ENCODE peak calls at places on chromosome 3, in eight cellular contexts. V, K, E, G, B, S, T and X are unnamed samples.

GRCh38 chr3:126341755-126342150 is 15.5 kb downstream of the KLF15 start:
- DNase-seq in V (no peak), K (peak; percentile 43), E (no peak), G (no peak), B (peak; percentile 15), S (peak; percentile 3), T (no peak), X (no peak)

GRCh38 chr3:119145500-119146167 is at the start of gene TEX55:
- DNase-seq in V (peak; percentile 30), K (no peak), E (no peak), G (no peak), B (no peak), S (peak; percentile 12), T (no peak), X (no peak)

GRCh38 chr3:169150874-169151273 is 512.6 kb downstream of the MECOM start:
- DNase-seq in V (no peak), K (no peak), E (no peak), G (no peak), B (no peak), S (no peak), T (no peak), X (no peak)

GRCh38 chr3:179113903-179114302 is 34.3 kb upstream of the PIK3CA start:
- DNase-seq in V (no peak), K (no peak), E (no peak), G (no peak), B (no peak), S (no peak), T (no peak), X (no peak)

GRCh38 chr3:19947549-19948071 is 713 bp downstream of the RAB5A start:
- DNase-seq in V (peak; percentile 42), K (peak; percentile 74), E (peak; percentile 36), G (peak; percentile 76), B (no peak), S (peak; percentile 54), T (no peak), X (no peak)

GRCh38 chr3:63349583-63350177 is 71.6 kb downstream of the SYNPR start:
- DNase-seq in V (peak; percentile 56), K (no peak), E (peak; percentile 45), G (no peak), B (no peak), S (peak; percentile 56), T (no peak), X (no peak)

GRCh38 chr3:51995346-51996156 is at the start of gene RPL29:
- DNase-seq in V (peak; percentile 87), K (peak; percentile 90), E (peak; percentile 87), G (peak; percentile 97), B (peak; percentile 94), S (peak; percentile 95), T (peak; percentile 88), X (peak; percentile 97)

GRCh38 chr3:124491875-124492274 is 238.4 kb upstream of the UMPS start:
- DNase-seq in V (no peak), K (no peak), E (no peak), G (no peak), B (no peak), S (no peak), T (no peak), X (peak; percentile 50)

GRCh38 chr3:52784021-52784621 is 6.7 kb downstream of the ITIH1 start:
- DNase-seq in V (no peak), K (no peak), E (no peak), G (peak; percentile 54), B (no peak), S (no peak), T (no peak), X (no peak)

GRCh38 chr3:10758304-10759037 is 57.6 kb upstream of the SLC6A11 start:
- DNase-seq in V (peak; percentile 60), K (peak; percentile 64), E (peak; percentile 39), G (no peak), B (peak; percentile 35), S (peak; percentile 29), T (peak; percentile 16), X (no peak)

GRCh38 chr3:19149388-19149787 is 1.1 kb downstream of the KCNH8 start:
- DNase-seq in V (no peak), K (no peak), E (no peak), G (no peak), B (no peak), S (no peak), T (no peak), X (no peak)

GRCh38 chr3:40021338-40021737 is 211.9 kb downstream of the MYRIP start:
- DNase-seq in V (no peak), K (no peak), E (no peak), G (no peak), B (no peak), S (no peak), T (no peak), X (no peak)

GRCh38 chr3:164004205-164004604 is 1074.1 kb downstream of the SI start:
- DNase-seq in V (no peak), K (no peak), E (no peak), G (no peak), B (no peak), S (no peak), T (no peak), X (no peak)

GRCh38 chr3:2150576-2150975 is 51.9 kb downstream of the CNTN4 start:
- DNase-seq in V (no peak), K (no peak), E (no peak), G (no peak), B (no peak), S (no peak), T (no peak), X (no peak)

GRCh38 chr3:56123487-56123886 is 344.8 kb downstream of the ERC2 start:
- DNase-seq in V (no peak), K (no peak), E (no peak), G (no peak), B (no peak), S (no peak), T (no peak), X (no peak)

GRCh38 chr3:78858165-78858564 is 909.6 kb downstream of the ROBO1 start:
- DNase-seq in V (no peak), K (no peak), E (no peak), G (no peak), B (no peak), S (no peak), T (no peak), X (no peak)

GRCh38 chr3:14602006-14602803 is 49.4 kb upstream of the CCDC174 start:
- DNase-seq in V (no peak), K (no peak), E (no peak), G (no peak), B (no peak), S (no peak), T (no peak), X (no peak)
- TF ChIP-seq CTCF in V (peak; percentile 56), K (no peak), E (no peak), G (no peak), B (no peak), S (no peak), T (no peak), X (no peak)

GRCh38 chr3:186790261-186790981 is 7.0 kb downstream of the EIF4A2 start:
- DNase-seq in V (peak; percentile 26), K (no peak), E (no peak), G (no peak), B (no peak), S (no peak), T (no peak), X (no peak)
- TF ChIP-seq POLR2A in V (peak; percentile 57), K (no peak), E (no peak), G (no peak), B (no peak), S (peak; percentile 31), T (peak; percentile 82), X (no peak)

DNA sequence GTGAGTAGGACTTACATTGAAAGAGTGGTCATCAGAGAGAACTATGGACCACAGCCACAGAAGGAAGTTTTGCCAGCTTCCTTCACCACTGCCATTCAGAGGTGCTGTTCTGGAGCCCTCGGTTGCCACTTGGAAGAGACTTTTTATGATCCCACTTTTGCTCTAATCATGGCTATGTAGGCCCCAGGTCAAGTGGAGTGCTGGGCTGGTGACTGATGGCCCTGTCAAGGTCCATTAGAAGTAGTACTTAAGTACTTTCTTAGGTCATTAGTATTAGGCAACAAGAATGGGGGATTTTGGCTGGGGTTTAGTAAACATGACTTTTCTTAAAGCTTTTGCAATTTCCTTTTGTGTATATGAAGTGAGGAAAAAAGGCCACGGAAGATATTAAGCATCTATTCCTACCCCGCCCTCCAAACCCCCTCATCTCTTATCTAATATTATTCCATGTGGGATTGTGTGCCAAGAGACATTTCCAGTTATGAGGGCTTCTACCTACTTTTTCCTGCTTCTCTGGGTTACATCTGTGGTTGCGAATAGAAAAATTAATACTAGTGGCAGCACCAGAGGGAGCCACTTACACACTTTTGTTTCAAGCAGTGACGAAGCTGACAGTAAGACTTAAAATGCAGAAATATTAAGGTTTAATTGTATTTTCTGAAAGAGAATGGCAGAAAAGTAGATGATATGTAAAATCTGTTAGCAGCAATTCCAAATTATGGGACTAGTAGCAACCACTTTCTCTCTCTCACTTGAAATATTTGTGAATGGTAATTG is 13.9 kb downstream of the NLGN1 start:
- DNase-seq in V (peak; percentile 9), K (no peak), E (peak; percentile 25), G (no peak), B (no peak), S (no peak), T (no peak), X (no peak)
- H3K27ac ChIP-seq in V (no peak overlapping the region), K (no peak overlapping the region), E (no peak overlapping the region), G (no peak overlapping the region), B (no peak overlapping the region), S (no peak overlapping the region), T (no peak overlapping the region), X (no peak overlapping the region)

GRCh38 chr3:8152826-8153418 is 348.7 kb upstream of the LMCD1 start:
- DNase-seq in V (no peak), K (no peak), E (no peak), G (no peak), B (no peak), S (no peak), T (no peak), X (peak; percentile 42)
- TF ChIP-seq CTCF in V (no peak), K (no peak), E (no peak), G (no peak), B (no peak), S (no peak), T (no peak), X (no peak)

GRCh38 chr3:48016336-48016973 is at the start of gene MAP4:
- DNase-seq in V (no peak), K (no peak), E (no peak), G (no peak), B (no peak), S (no peak), T (no peak), X (no peak)
- TF ChIP-seq POLR2A in V (no peak), K (no peak), E (no peak), G (no peak), B (no peak), S (no peak), T (no peak), X (no peak)

DNA sequence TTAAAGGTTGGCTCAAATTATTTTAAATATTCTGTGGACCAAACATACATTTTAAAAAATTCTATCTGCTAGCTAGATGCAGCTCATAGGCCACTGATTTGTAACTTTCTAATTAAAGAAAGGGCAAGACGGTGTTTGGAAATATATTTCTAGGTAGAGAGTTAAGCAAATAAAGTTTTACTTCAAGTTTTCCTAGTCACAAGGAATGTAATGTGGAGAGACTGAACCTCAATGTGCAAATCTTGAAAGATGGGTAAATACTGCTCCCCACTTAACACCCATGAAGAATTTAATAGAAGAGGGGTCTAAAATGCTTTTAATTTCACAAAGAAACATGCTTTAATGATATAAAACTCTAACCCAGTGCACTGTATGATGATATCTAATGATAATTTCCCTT is 175.2 kb downstream of the TIGIT start:
- DNase-seq in V (no peak), K (no peak), E (no peak), G (no peak), B (no peak), S (no peak), T (no peak), X (no peak)
- H3K27ac ChIP-seq in V (no peak overlapping the region), K (no peak overlapping the region), E (no peak overlapping the region), G (no peak overlapping the region), B (no peak overlapping the region), S (no peak overlapping the region), T (no peak overlapping the region), X (no peak overlapping the region)